ENCODE peak calls at places on chromosome 20, in seven cellular contexts. C is stimulated activated CD4-positive, alpha-beta T cell treated with anti-CD3 and anti-CD28 coated beads, Interleukin-4, amount 100 ng/mL, for 1 hour; O is activated CD4-positive, alpha-beta T cell treated with anti-CD3 and anti-CD28 coated beads, Interleukin-2, amount 50 U/mL, for 1 hour; D is activated CD8-positive, alpha-beta memory T cell treated with anti-CD3 and anti-CD28 coated beads for 48 hours; U is aorta; F is left colon; H is activated naive CD4-positive, alpha-beta T cell. T is an unnamed sample.

GRCh38 chr20:41782255-41782654 is 164.1 kb upstream of the CHD6 start:
- DNase-seq in H (no peak), D (no peak), U (no peak), C (no peak), O (no peak), F (no peak), T (no peak)

GRCh38 chr20:48463916-48464315 is 363.9 kb downstream of the PREX1 start:
- DNase-seq in O (no peak), F (no peak), C (no peak), D (no peak), H (no peak), U (no peak), T (no peak)

GRCh38 chr20:59007758-59008511 is 881 bp upstream of the CTSZ start:
- DNase-seq in U (peak), F (peak), D (no peak), C (no peak), H (no peak), O (no peak), T (no peak)

GRCh38 chr20:14434379-14435136 is 97.1 kb upstream of the FLRT3 start:
- DNase-seq in F (no peak), D (no peak), O (no peak), H (no peak), C (no peak), U (no peak), T (no peak)

GRCh38 chr20:64149809-64150560 is 14.3 kb upstream of the MYT1 start:
- DNase-seq in F (no peak), D (no peak), C (no peak), H (no peak), O (no peak), U (peak), T (no peak)

GRCh38 chr20:1721687-1722512 is 64.3 kb upstream of the SIRPG start:
- DNase-seq in F (no peak), U (no peak), C (no peak), O (no peak), H (no peak), D (no peak), T (peak)

GRCh38 chr20:33441142-33441955 is 2.2 kb downstream of the SNTA1 start:
- DNase-seq in O (no peak), D (no peak), H (no peak), U (no peak), C (no peak), F (no peak), T (no peak)

GRCh38 chr20:35615667-35616464 is at the start of gene SPAG4:
- DNase-seq in O (peak), C (peak), F (peak), H (peak), D (peak), U (peak), T (peak)

GRCh38 chr20:21237956-21238355 is 65.2 kb upstream of the XRN2 start:
- DNase-seq in C (no peak), D (no peak), U (no peak), O (no peak), F (no peak), H (no peak), T (no peak)

GRCh38 chr20:37362821-37363220 is 16.9 kb downstream of the SRC start:
- DNase-seq in D (no peak), C (no peak), F (no peak), O (no peak), H (no peak), U (no peak), T (no peak)

GRCh38 chr20:14667241-14667640 is 329.8 kb upstream of the FLRT3 start:
- DNase-seq in H (no peak), C (no peak), U (no peak), F (no peak), D (no peak), O (no peak), T (no peak)

GRCh38 chr20:59441860-59442810 is 141.7 kb downstream of the EDN3 start:
- DNase-seq in O (no peak), D (no peak), F (no peak), H (no peak), U (no peak), C (no peak), T (no peak)

GRCh38 chr20:1569417-1569861 is 11.9 kb upstream of the SIRPD start:
- DNase-seq in U (no peak), F (no peak), C (no peak), O (no peak), D (no peak), H (no peak), T (no peak)

GRCh38 chr20:48295966-48296421 is 510.7 kb upstream of the SULF2 start:
- DNase-seq in U (no peak), C (no peak), O (no peak), F (no peak), D (no peak), H (no peak), T (no peak)

GRCh38 chr20:35166242-35166830 is 5.5 kb upstream of the PROCR start:
- DNase-seq in O (no peak), H (no peak), F (peak), U (no peak), D (no peak), C (no peak), T (peak)

GRCh38 chr20:33684533-33685327 is 1.5 kb downstream of the E2F1 start:
- DNase-seq in H (no peak), C (no peak), U (no peak), D (no peak), F (no peak), O (no peak), T (no peak)

GRCh38 chr20:9440891-9441290 is 73.5 kb upstream of the LAMP5 start:
- DNase-seq in C (no peak), U (no peak), F (no peak), O (no peak), H (no peak), D (no peak), T (no peak)

GRCh38 chr20:39258253-39258652 is 296.1 kb downstream of the DHX35 start:
- DNase-seq in U (no peak), D (no peak), C (no peak), F (no peak), H (no peak), O (no peak), T (no peak)

GRCh38 chr20:53748176-53748575 is 154.5 kb upstream of the ZNF217 start:
- DNase-seq in H (no peak), C (no peak), D (no peak), O (no peak), U (no peak), F (no peak), T (no peak)

GRCh38 chr20:51206032-51206662 is 183.2 kb upstream of the KCNG1 start:
- DNase-seq in D (no peak), C (no peak), H (no peak), O (no peak), F (no peak), U (no peak), T (no peak)

GRCh38 chr20:2984028-2984501 is 59.4 kb upstream of the GNRH2 start:
- DNase-seq in O (no peak), F (no peak), U (no peak), C (no peak), H (no peak), D (no peak), T (peak)

GRCh38 chr20:51697119-51697826 is 70.9 kb downstream of the ATP9A start:
- DNase-seq in F (no peak), D (no peak), O (no peak), U (no peak), C (no peak), H (no peak), T (no peak)